ENCODE peak calls at places on chromosome 16, in five cellular contexts. Y is pancreas; L is ovary; O is CD8-positive, alpha-beta T cell; R is GM23248. G is an unnamed sample.

GRCh38 chr16:81216706-81217105 is 21.8 kb upstream of the BCO1 start:
- DNase-seq in Y (no peak), L (no peak), O (no peak), R (no peak), G (no peak)

GRCh38 chr16:74169687-74170522 is 126.7 kb upstream of the PSMD7 start:
- DNase-seq in Y (peak; percentile 9), L (no peak), O (no peak), R (peak; percentile 14), G (no peak)

GRCh38 chr16:23679274-23679985 is 741 bp downstream of the PLK1 start:
- DNase-seq in Y (no peak), L (no peak), O (no peak), R (no peak), G (no peak)

GRCh38 chr16:48393843-48394703 is 8.9 kb upstream of the SIAH1 start:
- DNase-seq in Y (no peak), L (no peak), O (no peak), R (peak; percentile 96), G (no peak)

GRCh38 chr16:14181371-14182050 is 110.4 kb downstream of the MRTFB start:
- DNase-seq in Y (no peak), L (no peak), O (no peak), R (peak; percentile 92), G (no peak)

GRCh38 chr16:48353565-48354163 is 31.5 kb downstream of the SIAH1 start:
- DNase-seq in Y (peak; percentile 66), L (peak; percentile 48), O (peak; percentile 42), R (peak; percentile 89), G (peak; percentile 62)

GRCh38 chr16:11056090-11056988 is 112.0 kb downstream of the CLEC16A start:
- DNase-seq in Y (no peak), L (no peak), O (no peak), R (no peak), G (no peak)

GRCh38 chr16:71421911-71422310 is 19.9 kb downstream of the TLE7 start:
- DNase-seq in Y (no peak), L (no peak), O (no peak), R (peak; percentile 28), G (no peak)

DNA sequence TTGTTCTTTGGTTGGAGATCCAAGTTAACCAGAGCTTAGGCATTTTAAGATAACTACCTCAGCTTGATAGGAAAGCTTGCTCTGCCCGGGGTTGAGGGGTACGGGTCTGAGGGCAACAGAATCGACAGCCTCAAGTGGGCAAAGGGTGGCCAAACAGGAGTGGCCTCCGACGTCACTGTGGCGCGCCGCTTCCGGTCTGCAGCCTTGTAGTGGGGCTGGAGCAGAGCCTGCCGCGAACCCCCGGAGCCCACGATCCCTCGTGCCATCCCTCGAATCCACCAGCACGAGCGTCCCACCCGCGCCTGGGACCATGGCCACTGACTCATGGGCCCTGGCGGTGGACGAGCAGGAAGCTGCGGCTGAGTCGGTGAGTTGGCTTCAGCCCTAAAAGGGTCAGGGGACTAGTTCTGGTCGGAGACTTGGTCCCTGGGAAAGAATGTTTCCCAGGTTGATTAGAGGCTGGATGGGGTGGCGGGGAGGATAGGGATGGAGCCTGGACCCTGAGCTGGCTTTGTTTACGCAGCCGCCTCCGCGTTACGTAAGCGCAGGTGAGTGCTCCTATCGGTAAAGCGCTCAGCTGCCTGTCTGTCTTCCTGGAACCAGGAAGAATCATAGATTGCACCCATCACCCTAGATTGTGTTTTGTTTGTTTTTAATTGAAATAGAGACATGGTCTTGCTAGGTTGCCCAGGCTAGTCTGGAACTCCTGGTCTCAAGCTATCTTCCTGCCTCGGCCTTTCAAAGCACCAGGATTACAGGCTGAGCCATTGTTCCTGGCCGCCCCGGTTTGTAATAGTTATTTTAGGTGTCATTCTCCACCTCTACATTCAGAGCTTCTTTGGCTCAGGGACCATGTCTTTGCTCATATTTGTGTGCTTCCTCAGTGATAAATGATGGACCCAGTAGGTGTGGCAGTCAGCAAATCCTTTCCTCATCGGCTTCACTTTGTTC is at the start of gene DDX19B:
- DNase-seq in Y (peak; percentile 75), L (peak; percentile 80), O (peak; percentile 13), R (peak; percentile 83), G (peak; percentile 80)
- H3K4me3 ChIP-seq in Y (peak within 1 kb of the TSS; percentile 76), L (peak within 1 kb of the TSS; percentile 72), O (peak within 1 kb of the TSS; percentile 75), R (peak within 1 kb of the TSS; percentile 84), G (peak within 1 kb of the TSS; percentile 86)

GRCh38 chr16:50299508-50300105 is 33.3 kb downstream of the ADCY7 start:
- DNase-seq in Y (no peak), L (peak; percentile 17), O (no peak), R (no peak), G (no peak)
- H3K27me3 ChIP-seq in Y (no peaks in the 10 kb centered on the region), L (no peaks in the 10 kb centered on the region), O (no peaks in the 10 kb centered on the region), R (no peaks in the 10 kb centered on the region), G (no peaks in the 10 kb centered on the region)

GRCh38 chr16:73170587-73170986 is 122.7 kb upstream of the ZFHX3 start:
- DNase-seq in Y (no peak), L (no peak), O (no peak), R (no peak), G (no peak)

GRCh38 chr16:73163238-73163795 is 115.4 kb upstream of the ZFHX3 start:
- DNase-seq in Y (no peak), L (no peak), O (no peak), R (no peak), G (no peak)

GRCh38 chr16:73166972-73167550 is 119.1 kb upstream of the ZFHX3 start:
- DNase-seq in Y (no peak), L (no peak), O (no peak), R (no peak), G (no peak)

GRCh38 chr16:73161977-73162376 is 114.0 kb upstream of the ZFHX3 start:
- DNase-seq in Y (no peak), L (no peak), O (no peak), R (no peak), G (no peak)

GRCh38 chr16:73166394-73166971 is 118.6 kb upstream of the ZFHX3 start:
- DNase-seq in Y (no peak), L (no peak), O (no peak), R (no peak), G (no peak)
- H3K4me3 ChIP-seq in Y (no peak overlapping the region), L (peak overlapping the region; percentile 21), O (no peak overlapping the region), R (no peak overlapping the region), G (no peak overlapping the region)

GRCh38 chr16:29028457-29029167 is 43.8 kb downstream of the LAT start:
- DNase-seq in Y (no peak), L (no peak), O (no peak), R (no peak), G (no peak)
- H3K27me3 ChIP-seq in Y (no peaks in the 10 kb centered on the region), L (no peaks in the 10 kb centered on the region), O (no peaks in the 10 kb centered on the region), R (no peaks in the 10 kb centered on the region), G (no peaks in the 10 kb centered on the region)

DNA sequence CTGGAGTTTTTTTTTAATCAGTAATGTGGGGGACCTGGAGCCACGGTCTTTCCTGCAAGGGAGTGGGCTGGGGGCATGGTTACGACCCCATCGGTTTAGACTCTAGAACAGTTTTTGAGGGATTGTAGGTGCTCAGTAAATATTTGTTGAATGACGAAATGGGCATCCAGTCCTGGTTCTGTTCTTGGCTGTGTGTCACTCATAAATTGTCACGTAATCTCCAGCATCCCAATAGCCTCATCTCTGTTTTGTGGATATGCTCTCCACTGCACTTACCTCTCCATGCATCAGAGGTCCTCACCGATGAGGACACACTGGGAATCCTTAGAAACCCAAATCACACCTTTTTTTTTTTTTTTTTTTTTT is 497 bp upstream of the SLC38A7 start:
- DNase-seq in Y (no peak), L (no peak), O (no peak), R (no peak), G (no peak)
- H3K4me3 ChIP-seq in Y (peak overlapping the region; percentile 96), L (peak overlapping the region; percentile 81), O (peak overlapping the region; percentile 76), R (peak overlapping the region; percentile 90), G (peak overlapping the region; percentile 80)

GRCh38 chr16:86505899-86506864 is 4.1 kb upstream of the FOXF1 start:
- DNase-seq in Y (no peak), L (no peak), O (no peak), R (no peak), G (no peak)

GRCh38 chr16:86508947-86509758 is 1.2 kb upstream of the FOXF1 start:
- DNase-seq in Y (no peak), L (peak; percentile 45), O (no peak), R (peak; percentile 86), G (peak; percentile 35)

GRCh38 chr16:86507173-86508027 is 2.9 kb upstream of the FOXF1 start:
- DNase-seq in Y (no peak), L (no peak), O (no peak), R (no peak), G (no peak)

GRCh38 chr16:86509759-86510464 is 415 bp upstream of the FOXF1 start:
- DNase-seq in Y (no peak), L (peak; percentile 46), O (no peak), R (peak; percentile 75), G (peak; percentile 39)

DNA sequence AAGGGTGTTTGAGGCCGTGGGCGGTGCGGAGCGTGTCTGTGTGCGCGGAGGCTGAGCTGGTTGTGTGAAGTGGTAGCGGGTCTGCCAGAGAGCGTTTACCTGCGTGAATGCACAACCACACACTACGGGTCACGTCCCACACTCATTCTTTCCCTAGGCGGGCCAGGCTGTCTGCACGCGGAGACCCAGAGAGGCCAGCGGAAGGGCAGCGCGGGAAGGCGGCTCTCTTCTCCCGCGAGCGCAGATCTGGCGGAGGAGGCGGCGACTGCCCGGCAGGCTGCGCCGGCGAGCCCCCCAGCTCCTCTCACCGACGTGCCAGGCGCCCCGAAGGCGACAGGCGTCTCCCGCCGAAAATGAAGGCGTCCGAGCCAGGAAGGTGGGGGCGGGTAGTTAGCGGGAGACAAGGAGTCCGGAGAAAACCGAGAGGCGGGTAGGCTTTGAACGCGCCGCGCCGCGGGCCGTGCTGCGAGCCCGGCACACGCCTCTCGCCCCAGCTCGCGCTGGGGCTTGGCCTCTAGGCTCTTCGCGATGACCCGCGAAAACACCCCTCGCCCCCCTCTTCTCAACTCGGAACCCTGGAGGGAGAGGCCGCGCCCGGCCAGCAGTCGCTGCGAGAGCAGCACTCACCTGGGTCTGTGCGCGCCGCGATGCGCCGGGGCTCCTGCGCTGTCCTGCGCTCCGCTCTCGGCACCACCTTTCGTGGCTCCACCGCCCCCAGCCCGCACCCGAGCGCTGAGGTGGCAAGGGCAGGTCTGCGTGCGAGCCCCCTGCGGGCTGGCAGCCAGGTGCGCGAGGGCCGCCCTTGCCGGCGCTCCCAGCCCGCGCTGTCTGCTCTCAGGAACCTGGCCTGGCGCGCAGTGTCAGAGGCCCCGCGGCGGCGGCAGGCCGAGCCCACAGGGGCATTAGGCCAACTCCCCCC is 2.0 kb upstream of the FOXF1 start:
- DNase-seq in Y (no peak), L (no peak), O (no peak), R (peak; percentile 36), G (no peak)
- H3K27me3 ChIP-seq in Y (peaks cover 29% of the 10 kb centered on the region), L (peaks cover 17% of the 10 kb centered on the region), O (peaks cover 12% of the 10 kb centered on the region), R (peaks cover 55% of the 10 kb centered on the region), G (peaks cover 10% of the 10 kb centered on the region)

DNA sequence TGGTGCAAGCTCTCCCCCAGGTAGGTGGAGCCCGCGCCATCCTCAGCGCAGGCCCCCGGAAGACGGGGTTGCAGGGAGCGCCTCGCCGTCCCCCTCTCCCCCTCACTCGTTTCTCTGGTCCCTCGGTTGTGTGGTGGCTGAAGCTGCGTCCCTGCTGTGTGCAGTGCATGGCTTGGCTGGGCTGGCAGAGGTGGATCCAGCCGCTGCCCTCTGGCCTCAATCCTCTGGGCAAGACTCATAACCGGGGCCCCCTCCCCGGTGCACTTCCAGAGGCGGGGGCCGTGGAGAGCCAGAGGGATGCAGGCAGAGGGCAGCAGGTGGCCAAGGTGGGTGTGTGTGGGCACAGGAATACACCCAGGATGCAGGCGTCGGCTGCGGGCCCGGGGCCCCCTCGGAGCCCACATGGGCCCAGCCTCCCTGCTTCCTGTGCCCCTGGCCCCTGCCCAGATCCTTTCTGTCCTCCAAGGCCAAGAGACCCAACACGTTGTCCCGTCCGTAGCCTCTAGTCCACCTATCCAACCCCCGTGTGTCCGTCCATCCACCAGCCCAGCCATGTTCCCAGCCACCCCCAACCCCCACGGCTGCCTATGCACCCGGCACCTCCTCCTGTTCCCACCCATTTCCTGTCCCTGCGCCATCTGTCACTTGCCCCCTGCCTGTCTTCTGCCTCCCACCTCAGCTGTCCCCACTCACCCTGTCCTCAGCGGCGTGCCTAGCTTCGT is 9.3 kb downstream of the TPSG1 start:
- DNase-seq in Y (no peak), L (no peak), O (no peak), R (no peak), G (no peak)
- H3K4me3 ChIP-seq in Y (no peak overlapping the region), L (no peak overlapping the region), O (no peak overlapping the region), R (no peak overlapping the region), G (no peak overlapping the region)